ENCODE peak calls at places on chromosome 11, in four cellular contexts. Q is vagina, E is H1, H is psoas muscle. P is an unnamed sample.

GRCh38 chr11:129374993-129375721 is 491 bp upstream of the BARX2 start:
- DNase-seq in Q (no peak), E (no peak), H (no peak), P (no peak)

GRCh38 chr11:104897891-104898684 is at the start of gene CASP12:
- DNase-seq in Q (no peak), E (no peak), H (no peak), P (peak; percentile 19)

GRCh38 chr11:42631223-42631843 is 680.5 kb upstream of the API5 start:
- DNase-seq in Q (no peak), E (no peak), H (no peak), P (no peak)

GRCh38 chr11:28632338-28632737 is 524.1 kb downstream of the METTL15 start:
- DNase-seq in Q (no peak), E (no peak), H (no peak), P (no peak)

GRCh38 chr11:27701262-27702105 is 1.2 kb upstream of the BDNF start:
- DNase-seq in Q (no peak), E (no peak), H (peak; percentile 54), P (peak; percentile 22)

GRCh38 chr11:42234381-42235035 is 775.1 kb upstream of the LRRC4C start:
- DNase-seq in Q (no peak), E (no peak), H (no peak), P (no peak)

GRCh38 chr11:108887436-108888238 is 222.8 kb downstream of the DDX10 start:
- DNase-seq in Q (no peak), E (no peak), H (no peak), P (no peak)

GRCh38 chr11:83573097-83573496 is 286.9 kb upstream of the CCDC90B start:
- DNase-seq in Q (no peak), E (no peak), H (no peak), P (no peak)

GRCh38 chr11:58394195-58394594 is 12.5 kb downstream of the OR5B3 start:
- DNase-seq in Q (no peak), E (no peak), H (no peak), P (no peak)

GRCh38 chr11:44960200-44960845 is 9.6 kb upstream of the TP53I11 start:
- DNase-seq in Q (no peak), E (no peak), H (no peak), P (no peak)

GRCh38 chr11:94322501-94322900 is 18.1 kb downstream of the IZUMO1R start:
- DNase-seq in Q (no peak), E (no peak), H (no peak), P (no peak)

GRCh38 chr11:34824425-34824824 is 91.8 kb downstream of the APIP start:
- DNase-seq in Q (no peak), E (no peak), H (no peak), P (no peak)

GRCh38 chr11:65066805-65067291 is 8.5 kb upstream of the NAALADL1 start:
- DNase-seq in Q (no peak), E (no peak), H (no peak), P (no peak)

GRCh38 chr11:63834532-63835155 is 4.3 kb upstream of the MARK2 start:
- DNase-seq in Q (no peak), E (no peak), H (peak; percentile 11), P (no peak)

GRCh38 chr11:11774928-11775327 is 66.8 kb upstream of the USP47 start:
- DNase-seq in Q (peak; percentile 71), E (no peak), H (no peak), P (no peak)

GRCh38 chr11:87662287-87662686 is 513.0 kb downstream of the RAB38 start:
- DNase-seq in Q (no peak), E (no peak), H (no peak), P (peak; percentile 27)

GRCh38 chr11:63952570-63952969 is 13.8 kb downstream of the NAA40 start:
- DNase-seq in Q (no peak), E (no peak), H (no peak), P (no peak)

GRCh38 chr11:119712459-119713360 is 16.3 kb downstream of the NECTIN1 start:
- DNase-seq in Q (no peak), E (no peak), H (no peak), P (no peak)

GRCh38 chr11:86666193-86666592 is 6.2 kb downstream of the ME3 start:
- DNase-seq in Q (no peak), E (no peak), H (no peak), P (no peak)

GRCh38 chr11:44957051-44957515 is 6.4 kb upstream of the TP53I11 start:
- DNase-seq in Q (no peak), E (no peak), H (no peak), P (no peak)

GRCh38 chr11:721913-722811 is 16.1 kb downstream of the EPS8L2 start:
- DNase-seq in Q (peak; percentile 83), E (no peak), H (no peak), P (peak; percentile 58)

GRCh38 chr11:113818426-113818825 is 38.8 kb downstream of the CLDN25 start:
- DNase-seq in Q (no peak), E (no peak), H (no peak), P (no peak)

DNA sequence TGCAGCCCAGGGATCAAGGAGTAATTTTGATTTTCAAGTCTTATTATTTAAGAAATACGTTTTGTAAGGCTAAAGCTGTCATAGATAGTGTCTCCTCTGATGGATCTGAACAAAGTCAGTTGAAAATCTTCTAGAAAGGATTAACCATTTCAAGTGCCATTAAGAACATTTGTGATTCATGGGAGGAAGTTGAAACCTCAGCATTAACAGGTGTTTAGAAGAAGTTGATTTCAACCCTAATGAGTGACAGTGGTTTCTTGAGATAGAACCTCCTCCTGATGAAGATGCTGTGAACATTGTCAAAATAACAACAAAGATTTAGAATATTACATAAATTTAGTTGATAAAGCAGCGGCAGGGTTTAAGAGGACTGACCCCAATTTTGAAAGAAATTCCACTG is 61.7 kb downstream of the PRR5L start:
- DNase-seq in Q (no peak), E (no peak), H (no peak), P (no peak)
- H3K27ac ChIP-seq in Q (no peak overlapping the region), E (no peak overlapping the region), H (no peak overlapping the region), P (no peak overlapping the region)

GRCh38 chr11:61698173-61698965 is 18.2 kb downstream of the DAGLA start:
- DNase-seq in Q (no peak), E (no peak), H (no peak), P (no peak)
- H3K4me1 ChIP-seq in Q (peaks cover 66% of the 10 kb centered on the region), E (peaks cover 31% of the 10 kb centered on the region), H (peaks cover 83% of the 10 kb centered on the region), P (peaks cover 45% of the 10 kb centered on the region)

DNA sequence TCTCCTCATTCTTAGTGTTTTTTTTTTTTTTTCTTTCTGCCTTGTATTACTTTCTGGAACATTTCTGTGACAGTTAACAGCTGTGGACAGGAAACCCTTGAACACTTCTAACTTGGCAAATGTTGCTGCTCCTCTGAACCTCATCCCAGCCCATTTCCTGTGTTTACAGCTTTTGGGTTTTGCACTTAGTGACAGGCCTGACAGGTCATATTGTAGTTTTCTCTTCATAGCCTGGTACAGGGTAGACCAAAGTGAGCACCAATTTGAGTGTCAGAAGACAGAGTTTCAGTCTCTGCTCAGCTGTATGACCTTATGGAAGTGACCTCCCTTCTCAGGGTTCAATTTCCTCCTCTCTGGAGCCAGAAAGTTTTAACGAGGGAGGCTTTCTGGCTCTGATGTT is 91.6 kb downstream of the STIM1 start:
- DNase-seq in Q (peak; percentile 86), E (no peak), H (no peak), P (peak; percentile 41)
- H3K4me3 ChIP-seq in Q (no peak overlapping the region), E (no peak overlapping the region), H (no peak overlapping the region), P (no peak overlapping the region)

GRCh38 chr11:10641314-10642206 is 52.0 kb downstream of the IRAG1 start:
- DNase-seq in Q (no peak), E (no peak), H (no peak), P (no peak)
- H3K27ac ChIP-seq in Q (peak overlapping the region; percentile 70), E (no peak overlapping the region), H (no peak overlapping the region), P (no peak overlapping the region)

DNA sequence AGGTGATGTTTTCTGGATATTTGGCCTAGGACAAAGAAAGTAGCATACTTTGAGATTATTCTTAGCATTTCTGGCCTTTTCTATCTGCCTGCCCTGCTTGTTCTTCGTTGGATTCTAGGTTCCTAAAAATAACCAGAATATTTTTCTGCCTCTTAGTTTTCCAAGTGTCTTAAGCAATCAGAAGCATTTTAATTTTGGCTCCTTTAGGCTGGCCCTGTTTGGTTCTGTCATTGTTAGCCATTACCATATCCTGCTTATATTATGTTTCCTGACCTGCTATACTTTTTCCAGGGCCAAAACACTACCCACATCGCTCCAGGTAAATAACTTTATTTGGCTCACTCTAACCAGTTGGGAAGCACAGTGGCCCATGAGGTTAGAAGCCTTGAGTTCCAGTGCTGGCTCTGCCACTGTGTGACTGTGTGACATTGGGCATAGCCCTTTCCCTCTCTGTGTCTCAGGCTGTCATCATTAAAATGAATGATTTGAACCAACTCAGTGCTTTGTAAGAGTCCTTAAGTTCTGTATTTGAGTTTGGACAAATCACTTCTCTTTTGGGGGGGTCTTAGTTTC is 91.1 kb downstream of the STIM1 start:
- DNase-seq in Q (peak; percentile 79), E (no peak), H (no peak), P (no peak)
- H3K4me1 ChIP-seq in Q (peaks cover 99% of the 10 kb centered on the region), E (peaks cover 3% of the 10 kb centered on the region), H (peaks cover 82% of the 10 kb centered on the region), P (peaks cover 14% of the 10 kb centered on the region)

GRCh38 chr11:103850419-103851165 is 185.8 kb upstream of the DDI1 start:
- DNase-seq in Q (no peak), E (no peak), H (no peak), P (no peak)

GRCh38 chr11:103844327-103845215 is 191.9 kb upstream of the DDI1 start:
- DNase-seq in Q (no peak), E (no peak), H (no peak), P (no peak)

GRCh38 chr11:103851166-103851651 is 185.2 kb upstream of the DDI1 start:
- DNase-seq in Q (no peak), E (no peak), H (no peak), P (no peak)

GRCh38 chr11:103845331-103845730 is 191.1 kb upstream of the DDI1 start:
- DNase-seq in Q (no peak), E (no peak), H (no peak), P (no peak)

GRCh38 chr11:103849366-103849765 is 187.1 kb upstream of the DDI1 start:
- DNase-seq in Q (no peak), E (no peak), H (no peak), P (no peak)
- H3K4me3 ChIP-seq in Q (no peak overlapping the region), E (no peak overlapping the region), H (no peak overlapping the region), P (no peak overlapping the region)

DNA sequence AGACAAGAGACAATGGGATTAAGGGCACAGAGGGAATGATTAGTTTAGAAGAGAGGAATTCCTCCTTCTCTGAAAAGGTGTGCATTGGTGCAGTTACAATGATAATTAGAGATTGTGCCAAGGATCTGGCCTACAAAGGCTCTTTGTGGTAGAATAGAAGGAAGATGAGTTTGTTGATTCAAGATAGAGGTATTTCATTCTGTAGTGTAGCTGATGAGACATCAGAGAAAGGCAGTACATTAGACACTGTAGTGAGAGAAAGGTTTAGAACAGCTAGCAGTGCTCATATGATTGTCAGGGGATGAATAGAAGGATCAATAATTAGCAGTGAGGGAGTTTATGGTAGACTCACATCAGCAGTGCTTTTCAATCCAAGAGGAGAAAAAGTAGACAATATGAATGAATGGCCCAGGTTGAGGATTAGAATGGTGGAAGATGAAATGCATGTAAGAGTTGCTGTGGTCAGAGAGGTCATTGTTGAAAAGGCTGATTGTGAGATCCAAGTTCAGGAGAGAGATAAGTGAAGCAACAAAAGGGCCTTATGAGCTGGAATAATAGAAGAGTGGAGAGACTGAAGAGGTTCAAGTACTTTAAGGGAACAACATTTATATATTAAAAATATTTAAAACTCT is 28.9 kb downstream of the SIK2 start:
- DNase-seq in Q (no peak), E (no peak), H (no peak), P (no peak)
- H3K27ac ChIP-seq in Q (no peak overlapping the region), E (no peak overlapping the region), H (no peak overlapping the region), P (no peak overlapping the region)

GRCh38 chr11:131866535-131867400 is 496.4 kb downstream of the NTM start:
- DNase-seq in Q (peak; percentile 49), E (no peak), H (no peak), P (no peak)
- H3K4me1 ChIP-seq in Q (no peaks in the 10 kb centered on the region), E (peaks cover 33% of the 10 kb centered on the region), H (no peaks in the 10 kb centered on the region), P (no peaks in the 10 kb centered on the region)

GRCh38 chr11:8809185-8809584 is 101.8 kb upstream of the AKIP1 start:
- DNase-seq in Q (no peak), E (no peak), H (no peak), P (no peak)
- H3K4me3 ChIP-seq in Q (peak overlapping the region; percentile 56), E (no peak overlapping the region), H (peak overlapping the region; percentile 73), P (peak overlapping the region; percentile 73)